ENCODE peak calls at places on chromosomes 13 and 19, in nine cellular contexts. P is CD4-positive, alpha-beta memory T cell; C is neural progenitor cell; T is activated CD8-positive, alpha-beta memory T cell treated with anti-CD3 and anti-CD28 coated beads for 1 hour; K is NCI-H524 treated with DMSO at 0.1 percent for 48 hours; Q is stimulated activated CD4-positive, alpha-beta T cell treated with anti-CD3 and anti-CD28 coated beads, Interleukin-12 subunit alpha, Interleukin-12 subunit beta, amount 100 ng/mL, for 24 hours; H is adrenal gland; D is pons; F is IMR-90. M is an unnamed sample.

GRCh38 chr13:79799049-79799448 is 318.1 kb downstream of the NDFIP2 start:
- DNase-seq in D (no peak), P (no peak), C (no peak), K (no peak), F (no peak), Q (no peak), H (no peak), T (no peak), M (no peak)

GRCh38 chr19:4802711-4803110 is 11.2 kb downstream of the FEM1A start:
- DNase-seq in C (no peak), Q (no peak), F (no peak), T (no peak), H (no peak), P (no peak), D (no peak), K (no peak), M (no peak)

GRCh38 chr19:18202759-18203407 is 959 bp downstream of the RAB3A start:
- DNase-seq in K (peak; percentile 10), C (peak; percentile 48), H (peak; percentile 58), T (no peak), Q (no peak), F (no peak), D (peak; percentile 48), P (no peak), M (no peak)

GRCh38 chr13:97975851-97976550 is 22.5 kb downstream of the IPO5 start:
- DNase-seq in C (peak; percentile 99), F (peak; percentile 79), H (peak; percentile 88), Q (peak; percentile 84), K (peak; percentile 43), P (peak; percentile 87), D (peak; percentile 87), T (peak; percentile 62), M (peak; percentile 50)

GRCh38 chr19:41415154-41415571 is 12.0 kb downstream of the B3GNT8 start:
- DNase-seq in Q (no peak), K (no peak), T (no peak), C (no peak), P (no peak), D (no peak), H (no peak), F (no peak), M (no peak)

GRCh38 chr13:73850104-73850898 is 283.9 kb downstream of the KLF12 start:
- DNase-seq in K (no peak), T (no peak), Q (no peak), F (no peak), P (no peak), C (no peak), H (no peak), D (no peak), M (no peak)

GRCh38 chr13:108902557-108903155 is 273.2 kb downstream of the MYO16 start:
- DNase-seq in P (no peak), T (no peak), H (no peak), C (no peak), D (no peak), K (no peak), F (no peak), Q (no peak), M (no peak)

GRCh38 chr13:93146584-93147292 is 79.9 kb upstream of the GPC6 start:
- DNase-seq in C (no peak), P (no peak), D (no peak), K (no peak), Q (no peak), F (peak; percentile 90), T (no peak), H (peak; percentile 18), M (no peak)

GRCh38 chr13:29844441-29844840 is 6.0 kb downstream of the UBL3 start:
- DNase-seq in K (no peak), F (peak; percentile 47), T (no peak), D (no peak), H (no peak), C (no peak), P (no peak), Q (no peak), M (no peak)

GRCh38 chr19:38024991-38025716 is 118.1 kb downstream of the SIPA1L3 start:
- DNase-seq in Q (no peak), C (no peak), D (peak; percentile 25), P (no peak), K (no peak), H (no peak), T (no peak), F (no peak), M (no peak)

GRCh38 chr19:16588824-16589577 is 16.8 kb upstream of the SLC35E1 start:
- DNase-seq in K (no peak), C (no peak), P (no peak), Q (no peak), F (no peak), D (no peak), H (no peak), T (no peak), M (no peak)

GRCh38 chr13:39254606-39255005 is 216.3 kb downstream of the NHLRC3 start:
- DNase-seq in H (no peak), T (no peak), Q (no peak), P (no peak), C (no peak), F (no peak), K (no peak), D (no peak), M (no peak)

GRCh38 chr19:46978470-46978869 is 41.2 kb upstream of the NPAS1 start:
- DNase-seq in C (no peak), D (no peak), F (no peak), P (no peak), H (no peak), K (no peak), Q (no peak), T (no peak), M (no peak)

GRCh38 chr19:40321566-40322270 is 26.5 kb downstream of the C19orf47 start:
- DNase-seq in C (no peak), K (no peak), T (no peak), Q (no peak), D (no peak), P (no peak), H (peak; percentile 39), F (no peak), M (no peak)

GRCh38 chr13:78100481-78100880 is 181.8 kb upstream of the EDNRB start:
- DNase-seq in Q (no peak), K (no peak), P (no peak), H (no peak), C (no peak), F (no peak), T (no peak), D (no peak), M (no peak)

GRCh38 chr13:54433511-54434206 is 1405.0 kb downstream of the OLFM4 start:
- DNase-seq in F (no peak), D (no peak), P (no peak), H (no peak), K (peak; percentile 85), T (no peak), C (no peak), Q (no peak), M (no peak)

GRCh38 chr13:110109910-110110309 is 197.0 kb downstream of the COL4A1 start:
- DNase-seq in Q (no peak), P (no peak), T (no peak), K (no peak), D (peak; percentile 39), C (peak; percentile 52), H (peak; percentile 93), F (peak; percentile 95), M (no peak)

GRCh38 chr13:59103004-59103768 is 1060.5 kb downstream of the DIAPH3 start:
- DNase-seq in D (no peak), P (no peak), K (peak; percentile 49), Q (no peak), H (no peak), F (peak; percentile 77), T (no peak), C (no peak), M (no peak)

M was measured in GM12864.